ENCODE peak calls at places on chromosomes 5 and 9, in six cellular contexts. O, H, T, V, C and N are unnamed samples.

GRCh38 chr5:165624547-165624946 is 2119.1 kb downstream of the MAT2B start:
- DNase-seq in C (no peak), H (no peak), T (no peak), O (no peak), V (no peak), N (no peak)

GRCh38 chr5:170552486-170553122 is 48.8 kb downstream of the KCNIP1 start:
- DNase-seq in H (peak; percentile 65), O (peak; percentile 47), V (no peak), C (no peak), T (no peak), N (no peak)

GRCh38 chr9:35599763-35600604 is 5.1 kb upstream of the TESK1 start:
- DNase-seq in V (no peak), C (no peak), H (no peak), T (no peak), O (no peak), N (no peak)

GRCh38 chr9:115590016-115590415 is 472.1 kb upstream of the TNC start:
- DNase-seq in V (no peak), O (no peak), C (no peak), H (peak; percentile 79), T (no peak), N (no peak)

GRCh38 chr9:80326105-80326504 is 754.3 kb downstream of the TLE4 start:
- DNase-seq in O (no peak), T (no peak), C (no peak), V (no peak), H (no peak), N (no peak)

GRCh38 chr5:136686192-136686872 is 321.0 kb upstream of the TRPC7 start:
- DNase-seq in C (no peak), T (peak; percentile 22), V (no peak), O (no peak), H (no peak), N (no peak)

GRCh38 chr5:76809141-76809540 is 9.7 kb upstream of the F2RL1 start:
- DNase-seq in H (no peak), T (no peak), O (no peak), V (no peak), C (no peak), N (no peak)

GRCh38 chr5:68398146-68398812 is 182.7 kb downstream of the PIK3R1 start:
- DNase-seq in C (no peak), T (no peak), V (no peak), H (no peak), O (no peak), N (no peak)

GRCh38 chr9:110440161-110440560 is 102.5 kb upstream of the TXNDC8 start:
- DNase-seq in H (no peak), C (no peak), T (no peak), V (no peak), O (no peak), N (no peak)

GRCh38 chr9:134099123-134099761 is 31.4 kb upstream of the BRD3 start:
- DNase-seq in H (peak; percentile 31), V (peak; percentile 34), O (peak; percentile 54), T (peak; percentile 58), C (peak; percentile 57), N (peak; percentile 48)

GRCh38 chr5:125262782-125263181 is 516.3 kb upstream of the ZNF608 start:
- DNase-seq in T (no peak), C (no peak), H (no peak), V (no peak), O (no peak), N (no peak)

GRCh38 chr5:11560915-11561697 is 343.1 kb downstream of the CTNND2 start:
- DNase-seq in O (no peak), V (no peak), H (no peak), C (no peak), T (no peak), N (no peak)

GRCh38 chr5:34487956-34488355 is 168.2 kb upstream of the RAI14 start:
- DNase-seq in C (no peak), O (no peak), H (no peak), V (no peak), T (no peak), N (no peak)

GRCh38 chr5:79582186-79582585 is 30.1 kb upstream of the TENT2 start:
- DNase-seq in V (no peak), C (no peak), H (no peak), O (no peak), T (no peak), N (no peak)

GRCh38 chr5:78627175-78627574 is 21.4 kb downstream of the LHFPL2 start:
- DNase-seq in H (no peak), C (no peak), V (no peak), T (peak; percentile 54), O (no peak), N (no peak)

GRCh38 chr5:10400411-10400810 is 41.3 kb upstream of the ROPN1L start:
- DNase-seq in H (no peak), T (no peak), C (no peak), V (no peak), O (no peak), N (no peak)

GRCh38 chr9:76680716-76681431 is 83.4 kb upstream of the PCA3 start:
- DNase-seq in V (no peak), C (peak; percentile 34), T (no peak), O (no peak), H (no peak), N (no peak)

GRCh38 chr9:76687861-76688374 is 76.3 kb upstream of the PCA3 start:
- DNase-seq in T (no peak), H (no peak), O (no peak), C (no peak), V (no peak), N (no peak)

GRCh38 chr9:76681556-76681955 is 82.7 kb upstream of the PCA3 start:
- DNase-seq in C (no peak), O (no peak), H (no peak), V (no peak), T (no peak), N (no peak)

GRCh38 chr9:76686756-76687155 is 77.5 kb upstream of the PCA3 start:
- DNase-seq in H (no peak), O (no peak), T (no peak), V (no peak), C (no peak), N (no peak)

GRCh38 chr9:76684213-76684612 is 80.0 kb upstream of the PCA3 start:
- DNase-seq in T (no peak), C (no peak), O (no peak), V (no peak), H (no peak), N (no peak)
- H3K9me3 ChIP-seq in T (no peaks in the 10 kb centered on the region), C (no peaks in the 10 kb centered on the region), O (no peaks in the 10 kb centered on the region), V (no peaks in the 10 kb centered on the region), H (no peaks in the 10 kb centered on the region), N (no peaks in the 10 kb centered on the region)

GRCh38 chr5:178931846-178932760 is 8.9 kb upstream of the ZNF454 start:
- DNase-seq in T (no peak), H (no peak), V (no peak), C (no peak), O (no peak), N (no peak)
- H3K9me3 ChIP-seq in T (no peaks in the 10 kb centered on the region), H (peaks cover 29% of the 10 kb centered on the region), V (peaks cover 38% of the 10 kb centered on the region), C (peaks cover 72% of the 10 kb centered on the region), O (peaks cover 17% of the 10 kb centered on the region), N (peaks cover 51% of the 10 kb centered on the region)

GRCh38 chr5:141345327-141345726 is 1.7 kb downstream of the PCDHGA3 start:
- DNase-seq in T (no peak), V (no peak), O (no peak), C (no peak), H (no peak), N (no peak)
- H3K9me3 ChIP-seq in T (peaks cover 19% of the 10 kb centered on the region), V (no peaks in the 10 kb centered on the region), O (no peaks in the 10 kb centered on the region), C (peaks cover 19% of the 10 kb centered on the region), H (peaks cover 9% of the 10 kb centered on the region), N (peaks cover 9% of the 10 kb centered on the region)

GRCh38 chr5:180849827-180850226 is 11.2 kb downstream of the ZFP62 start:
- DNase-seq in C (no peak), O (no peak), T (no peak), H (no peak), V (no peak), N (no peak)

GRCh38 chr5:180847053-180847452 is 14.0 kb downstream of the ZFP62 start:
- DNase-seq in T (no peak), H (no peak), V (no peak), O (no peak), C (no peak), N (no peak)

GRCh38 chr5:180848878-180849277 is 12.2 kb downstream of the ZFP62 start:
- DNase-seq in V (no peak), O (no peak), H (no peak), C (no peak), T (no peak), N (no peak)

GRCh38 chr5:180850434-180851078 is 10.5 kb downstream of the ZFP62 start:
- DNase-seq in V (no peak), H (no peak), C (no peak), T (no peak), O (no peak), N (no peak)

DNA sequence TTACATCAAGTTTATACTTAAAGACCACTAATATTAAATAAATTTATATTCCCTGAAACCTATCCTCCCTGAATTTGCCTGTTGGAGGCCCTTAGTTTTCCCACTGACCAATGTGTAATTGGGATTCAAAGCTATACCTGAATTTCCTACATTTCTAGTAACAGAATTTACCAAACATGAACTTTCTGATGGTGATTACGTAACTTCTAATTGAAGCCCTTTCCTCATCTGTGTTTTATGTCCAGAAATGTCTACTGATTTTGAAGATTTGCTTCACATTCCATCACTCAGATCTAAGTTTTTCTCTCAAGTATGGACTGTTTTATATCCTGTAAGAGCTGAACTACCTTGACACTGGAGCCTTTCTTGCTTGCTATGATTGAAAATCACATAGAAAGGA is 12.8 kb downstream of the ZFP62 start:
- DNase-seq in H (no peak), O (no peak), V (no peak), C (no peak), T (no peak), N (no peak)
- H3K9me3 ChIP-seq in H (no peaks in the 10 kb centered on the region), O (no peaks in the 10 kb centered on the region), V (no peaks in the 10 kb centered on the region), C (peaks cover 31% of the 10 kb centered on the region), T (no peaks in the 10 kb centered on the region), N (peaks cover 10% of the 10 kb centered on the region)

GRCh38 chr9:96038914-96039313 is 163.4 kb downstream of the ERCC6L2 start:
- DNase-seq in O (no peak), V (no peak), T (no peak), C (no peak), H (no peak), N (no peak)
- H3K9me3 ChIP-seq in O (no peaks in the 10 kb centered on the region), V (no peaks in the 10 kb centered on the region), T (peaks cover 8% of the 10 kb centered on the region), C (no peaks in the 10 kb centered on the region), H (no peaks in the 10 kb centered on the region), N (no peaks in the 10 kb centered on the region)

DNA sequence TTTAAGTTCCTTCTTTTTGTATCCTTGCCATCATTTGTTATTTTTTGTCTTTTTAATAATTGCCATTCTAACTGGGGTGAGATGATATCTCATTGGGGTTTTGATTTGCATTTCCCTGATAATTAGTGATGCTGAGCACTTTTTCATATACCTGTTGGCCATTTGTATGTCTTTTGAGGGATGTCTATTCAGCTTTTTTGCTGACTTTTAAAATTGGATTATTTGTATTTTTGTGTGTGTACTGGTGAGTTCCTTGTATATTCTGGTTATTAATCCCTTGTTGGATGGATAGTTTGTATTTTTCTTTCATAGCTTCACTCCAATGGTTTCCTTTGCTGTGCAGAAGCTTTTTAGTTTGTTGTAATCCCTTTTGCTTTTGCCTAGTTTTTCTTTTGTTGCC is 19.1 kb downstream of the RCL1 start:
- DNase-seq in T (no peak), H (no peak), O (no peak), V (no peak), C (no peak), N (no peak)
- H3K9me3 ChIP-seq in T (no peaks in the 10 kb centered on the region), H (no peaks in the 10 kb centered on the region), O (no peaks in the 10 kb centered on the region), V (no peaks in the 10 kb centered on the region), C (peaks cover 3% of the 10 kb centered on the region), N (no peaks in the 10 kb centered on the region)

GRCh38 chr5:29498860-29499259 is 1694.6 kb upstream of the CDH6 start:
- DNase-seq in C (no peak), H (no peak), O (no peak), T (no peak), V (no peak), N (no peak)
- H3K9me3 ChIP-seq in C (peaks cover 5% of the 10 kb centered on the region), H (no peaks in the 10 kb centered on the region), O (no peaks in the 10 kb centered on the region), T (peaks cover 2% of the 10 kb centered on the region), V (no peaks in the 10 kb centered on the region), N (no peaks in the 10 kb centered on the region)